ENCODE peak calls at places on chromosomes 16 and 17, in five cellular contexts. One of them, this sample, is unnamed.

GRCh38 chr16:50463581-50464324 is 84.4 kb upstream of the NKD1 start:
- DNase-seq in ovary: no peak
- DNase-seq in GM13977: no peak
- DNase-seq in upper lobe of right lung: peak; percentile 30
- DNase-seq in OCI-LY7: no peak
- DNase-seq in this sample: no peak

GRCh38 chr16:89363621-89364393 is 126.6 kb downstream of the ANKRD11 start:
- DNase-seq in ovary: no peak
- DNase-seq in GM13977: no peak
- DNase-seq in upper lobe of right lung: peak; percentile 72
- DNase-seq in OCI-LY7: no peak
- DNase-seq in this sample: peak; percentile 64

GRCh38 chr17:46868689-46869187 is 17.4 kb downstream of the WNT9B start:
- DNase-seq in ovary: no peak
- DNase-seq in GM13977: no peak
- DNase-seq in upper lobe of right lung: no peak
- DNase-seq in OCI-LY7: no peak
- DNase-seq in this sample: no peak

GRCh38 chr16:77402672-77403071 is 32.2 kb downstream of the ADAMTS18 start:
- DNase-seq in ovary: no peak
- DNase-seq in GM13977: no peak
- DNase-seq in upper lobe of right lung: no peak
- DNase-seq in OCI-LY7: no peak
- DNase-seq in this sample: no peak

GRCh38 chr16:3798827-3799226 is 81.5 kb upstream of the TRAP1 start:
- DNase-seq in ovary: no peak
- DNase-seq in GM13977: no peak
- DNase-seq in upper lobe of right lung: no peak
- DNase-seq in OCI-LY7: no peak
- DNase-seq in this sample: no peak

GRCh38 chr17:59353106-59353854 is 21.8 kb downstream of the YPEL2 start:
- DNase-seq in ovary: no peak
- DNase-seq in GM13977: no peak
- DNase-seq in upper lobe of right lung: no peak
- DNase-seq in OCI-LY7: no peak
- DNase-seq in this sample: peak; percentile 27

GRCh38 chr17:9021158-9021984 is at the start of gene NTN1:
- DNase-seq in ovary: peak; percentile 36
- DNase-seq in GM13977: peak; percentile 90
- DNase-seq in upper lobe of right lung: peak; percentile 72
- DNase-seq in OCI-LY7: peak; percentile 25
- DNase-seq in this sample: peak; percentile 72

GRCh38 chr17:16466407-16466806 is 25.6 kb downstream of the LRRC75A start:
- DNase-seq in ovary: no peak
- DNase-seq in GM13977: no peak
- DNase-seq in upper lobe of right lung: no peak
- DNase-seq in OCI-LY7: no peak
- DNase-seq in this sample: no peak

GRCh38 chr16:19180741-19181140 is 12.7 kb downstream of the SYT17 start:
- DNase-seq in ovary: no peak
- DNase-seq in GM13977: no peak
- DNase-seq in upper lobe of right lung: no peak
- DNase-seq in OCI-LY7: no peak
- DNase-seq in this sample: no peak

GRCh38 chr16:79691001-79691400 is 90.5 kb upstream of the MAF start:
- DNase-seq in ovary: no peak
- DNase-seq in GM13977: no peak
- DNase-seq in upper lobe of right lung: no peak
- DNase-seq in OCI-LY7: no peak
- DNase-seq in this sample: no peak

GRCh38 chr17:35568561-35568960 is 7.9 kb upstream of the SLFN14 start:
- DNase-seq in ovary: no peak
- DNase-seq in GM13977: no peak
- DNase-seq in upper lobe of right lung: no peak
- DNase-seq in OCI-LY7: no peak
- DNase-seq in this sample: peak; percentile 68

GRCh38 chr17:16171613-16172012 is 43.7 kb downstream of the NCOR1 start:
- DNase-seq in ovary: no peak
- DNase-seq in GM13977: no peak
- DNase-seq in upper lobe of right lung: no peak
- DNase-seq in OCI-LY7: no peak
- DNase-seq in this sample: no peak

DNA sequence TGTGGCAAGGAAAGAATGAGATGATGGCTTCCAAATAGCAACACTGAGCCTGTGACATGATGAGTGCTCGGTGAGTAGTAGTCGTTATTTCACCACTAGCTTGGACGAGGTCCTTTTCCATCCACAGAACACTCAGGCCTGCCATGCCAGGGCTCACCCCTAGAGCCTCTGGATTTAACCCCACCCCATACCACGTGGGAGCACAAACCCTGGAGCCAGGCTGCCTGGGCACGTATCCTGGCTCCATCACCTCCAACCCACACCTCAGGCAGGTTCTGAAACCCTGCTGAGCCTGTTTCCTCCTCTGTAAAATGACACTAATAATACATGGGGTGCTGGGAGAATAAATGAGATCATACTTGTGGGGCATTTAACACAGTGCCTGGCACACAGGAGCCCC is 192.4 kb downstream of the KATNIP start:
- DNase-seq in ovary: no peak
- DNase-seq in GM13977: no peak
- DNase-seq in upper lobe of right lung: no peak
- DNase-seq in OCI-LY7: no peak
- DNase-seq in this sample: no peak
- TF ChIP-seq CTCF in ovary: no peak
- TF ChIP-seq CTCF in GM13977: no peak
- TF ChIP-seq CTCF in upper lobe of right lung: no peak
- TF ChIP-seq CTCF in OCI-LY7: no peak
- TF ChIP-seq CTCF in this sample: no peak

GRCh38 chr16:57244463-57244766 is 644 bp upstream of the ARL2BP start:
- DNase-seq in ovary: no peak
- DNase-seq in GM13977: no peak
- DNase-seq in upper lobe of right lung: no peak
- DNase-seq in OCI-LY7: no peak
- DNase-seq in this sample: no peak
- TF ChIP-seq CTCF in ovary: no peak
- TF ChIP-seq CTCF in GM13977: no peak
- TF ChIP-seq CTCF in upper lobe of right lung: no peak
- TF ChIP-seq CTCF in OCI-LY7: no peak
- TF ChIP-seq CTCF in this sample: no peak

GRCh38 chr16:16166085-16166484 is 57.2 kb downstream of the ABCC6 start:
- DNase-seq in ovary: no peak
- DNase-seq in GM13977: no peak
- DNase-seq in upper lobe of right lung: no peak
- DNase-seq in OCI-LY7: no peak
- DNase-seq in this sample: no peak

GRCh38 chr16:16166952-16167351 is 56.3 kb downstream of the ABCC6 start:
- DNase-seq in ovary: no peak
- DNase-seq in GM13977: no peak
- DNase-seq in upper lobe of right lung: peak; percentile 2
- DNase-seq in OCI-LY7: no peak
- DNase-seq in this sample: no peak

GRCh38 chr16:16169615-16170014 is 53.7 kb downstream of the ABCC6 start:
- DNase-seq in ovary: no peak
- DNase-seq in GM13977: no peak
- DNase-seq in upper lobe of right lung: peak; percentile 61
- DNase-seq in OCI-LY7: no peak
- DNase-seq in this sample: no peak

GRCh38 chr16:16171332-16171919 is 51.9 kb downstream of the ABCC6 start:
- DNase-seq in ovary: no peak
- DNase-seq in GM13977: no peak
- DNase-seq in upper lobe of right lung: no peak
- DNase-seq in OCI-LY7: no peak
- DNase-seq in this sample: no peak

GRCh38 chr16:16167927-16168326 is 55.4 kb downstream of the ABCC6 start:
- DNase-seq in ovary: no peak
- DNase-seq in GM13977: no peak
- DNase-seq in upper lobe of right lung: peak; percentile 38
- DNase-seq in OCI-LY7: no peak
- DNase-seq in this sample: no peak
- TF ChIP-seq CTCF in ovary: no peak
- TF ChIP-seq CTCF in GM13977: peak; percentile 10
- TF ChIP-seq CTCF in upper lobe of right lung: no peak
- TF ChIP-seq CTCF in OCI-LY7: peak; percentile 46
- TF ChIP-seq CTCF in this sample: no peak

DNA sequence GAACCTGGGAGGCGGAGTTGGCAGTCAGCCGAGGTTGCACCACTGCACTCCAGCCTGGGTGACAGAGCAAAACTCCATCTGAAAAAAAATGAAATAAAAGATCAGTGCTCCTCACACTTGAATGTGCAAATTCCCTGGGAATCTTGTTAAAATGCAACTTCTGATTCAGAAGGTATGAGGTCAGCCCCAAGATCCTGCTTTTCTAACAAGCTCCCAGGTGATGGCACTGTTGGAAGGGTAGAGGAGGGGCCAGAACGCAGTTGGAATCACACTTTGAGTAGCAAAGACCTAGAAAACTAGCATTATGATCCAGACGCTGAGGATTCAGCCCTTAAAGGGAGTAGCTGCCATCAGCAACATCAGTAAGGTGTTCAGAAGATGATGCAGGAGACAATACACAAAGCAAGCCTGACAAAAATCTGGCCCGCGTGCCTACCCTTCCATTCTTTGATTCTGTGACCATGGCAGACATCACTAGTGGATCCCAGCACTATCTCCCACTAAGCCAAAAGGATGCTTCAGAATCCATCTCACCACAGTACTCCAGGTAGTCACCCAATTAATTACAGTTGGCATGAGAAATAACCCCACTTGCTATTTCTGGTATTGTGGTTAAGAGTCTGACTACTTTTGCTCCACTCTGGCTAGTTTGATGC is 33.1 kb upstream of the MEIOC start:
- DNase-seq in ovary: no peak
- DNase-seq in GM13977: no peak
- DNase-seq in upper lobe of right lung: no peak
- DNase-seq in OCI-LY7: no peak
- DNase-seq in this sample: no peak
- TF ChIP-seq CTCF in ovary: no peak
- TF ChIP-seq CTCF in GM13977: no peak
- TF ChIP-seq CTCF in upper lobe of right lung: no peak
- TF ChIP-seq CTCF in OCI-LY7: peak; percentile 22
- TF ChIP-seq CTCF in this sample: no peak

GRCh38 chr16:87387942-87388817 is 4.0 kb upstream of the MAP1LC3B start:
- DNase-seq in ovary: peak; percentile 91
- DNase-seq in GM13977: peak; percentile 90
- DNase-seq in upper lobe of right lung: peak; percentile 91
- DNase-seq in OCI-LY7: peak; percentile 97
- DNase-seq in this sample: peak; percentile 94
- TF ChIP-seq CTCF in ovary: no peak
- TF ChIP-seq CTCF in GM13977: no peak
- TF ChIP-seq CTCF in upper lobe of right lung: no peak
- TF ChIP-seq CTCF in OCI-LY7: no peak
- TF ChIP-seq CTCF in this sample: no peak

GRCh38 chr17:67995568-67996191 is 589 bp downstream of the C17orf58 start:
- DNase-seq in ovary: peak; percentile 45
- DNase-seq in GM13977: peak; percentile 51
- DNase-seq in upper lobe of right lung: no peak
- DNase-seq in OCI-LY7: peak; percentile 49
- DNase-seq in this sample: peak; percentile 38

GRCh38 chr17:67994827-67995567 is 1.3 kb downstream of the C17orf58 start:
- DNase-seq in ovary: no peak
- DNase-seq in GM13977: peak; percentile 35
- DNase-seq in upper lobe of right lung: no peak
- DNase-seq in OCI-LY7: peak; percentile 12
- DNase-seq in this sample: no peak

GRCh38 chr17:67992541-67993152 is 3.6 kb downstream of the C17orf58 start:
- DNase-seq in ovary: no peak
- DNase-seq in GM13977: peak; percentile 27
- DNase-seq in upper lobe of right lung: no peak
- DNase-seq in OCI-LY7: peak; percentile 26
- DNase-seq in this sample: no peak

GRCh38 chr17:67993998-67994361 is 2.3 kb downstream of the C17orf58 start:
- DNase-seq in ovary: no peak
- DNase-seq in GM13977: no peak
- DNase-seq in upper lobe of right lung: no peak
- DNase-seq in OCI-LY7: peak; percentile 56
- DNase-seq in this sample: no peak

DNA sequence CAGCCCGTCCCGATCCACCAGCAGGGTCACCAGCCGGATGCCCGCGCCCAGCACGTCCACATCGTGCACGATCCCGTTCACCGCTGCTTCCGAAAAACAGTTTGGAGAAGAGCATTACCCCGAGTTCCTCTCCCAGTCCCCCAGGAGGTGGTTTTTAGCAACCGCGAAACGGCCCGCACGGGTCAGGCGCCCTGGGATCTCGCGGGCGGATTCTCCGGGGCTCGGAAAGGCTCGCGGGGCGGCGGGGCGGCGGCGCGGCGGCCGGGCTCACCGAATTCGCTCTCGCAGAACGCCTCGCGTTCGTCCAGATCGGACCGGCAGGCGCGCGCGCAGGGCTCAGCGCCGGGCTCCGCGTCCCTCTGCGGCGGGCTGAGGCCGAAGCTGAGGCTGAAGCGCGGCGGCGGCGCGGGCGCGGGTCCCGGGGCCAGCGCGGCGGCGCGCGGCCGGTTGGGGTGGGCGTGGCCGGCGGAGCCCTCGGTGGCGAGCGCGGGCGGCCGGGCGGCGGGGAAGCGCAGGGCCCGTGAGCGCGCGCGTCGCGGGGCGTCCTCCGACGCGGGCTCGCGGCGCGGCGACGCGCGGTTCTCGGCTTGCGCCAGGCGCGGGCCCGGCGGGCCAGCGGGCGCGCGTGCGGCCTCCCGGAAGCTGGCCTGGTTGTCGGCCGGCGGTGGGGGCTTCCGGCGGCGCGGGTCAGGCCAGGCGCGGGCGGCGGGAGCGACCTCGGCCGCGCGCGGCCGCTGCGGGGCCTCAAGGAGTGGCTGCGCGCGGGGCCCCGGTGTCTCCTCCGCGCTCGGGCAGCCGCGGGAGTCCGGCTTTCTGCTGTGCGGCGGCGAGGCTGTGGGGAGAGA is 2.9 kb downstream of the C17orf58 start:
- DNase-seq in ovary: peak; percentile 86
- DNase-seq in GM13977: peak; percentile 92
- DNase-seq in upper lobe of right lung: peak; percentile 94
- DNase-seq in OCI-LY7: peak; percentile 97
- DNase-seq in this sample: peak; percentile 70
- TF ChIP-seq CTCF in ovary: no peak
- TF ChIP-seq CTCF in GM13977: no peak
- TF ChIP-seq CTCF in upper lobe of right lung: no peak
- TF ChIP-seq CTCF in OCI-LY7: no peak
- TF ChIP-seq CTCF in this sample: no peak

DNA sequence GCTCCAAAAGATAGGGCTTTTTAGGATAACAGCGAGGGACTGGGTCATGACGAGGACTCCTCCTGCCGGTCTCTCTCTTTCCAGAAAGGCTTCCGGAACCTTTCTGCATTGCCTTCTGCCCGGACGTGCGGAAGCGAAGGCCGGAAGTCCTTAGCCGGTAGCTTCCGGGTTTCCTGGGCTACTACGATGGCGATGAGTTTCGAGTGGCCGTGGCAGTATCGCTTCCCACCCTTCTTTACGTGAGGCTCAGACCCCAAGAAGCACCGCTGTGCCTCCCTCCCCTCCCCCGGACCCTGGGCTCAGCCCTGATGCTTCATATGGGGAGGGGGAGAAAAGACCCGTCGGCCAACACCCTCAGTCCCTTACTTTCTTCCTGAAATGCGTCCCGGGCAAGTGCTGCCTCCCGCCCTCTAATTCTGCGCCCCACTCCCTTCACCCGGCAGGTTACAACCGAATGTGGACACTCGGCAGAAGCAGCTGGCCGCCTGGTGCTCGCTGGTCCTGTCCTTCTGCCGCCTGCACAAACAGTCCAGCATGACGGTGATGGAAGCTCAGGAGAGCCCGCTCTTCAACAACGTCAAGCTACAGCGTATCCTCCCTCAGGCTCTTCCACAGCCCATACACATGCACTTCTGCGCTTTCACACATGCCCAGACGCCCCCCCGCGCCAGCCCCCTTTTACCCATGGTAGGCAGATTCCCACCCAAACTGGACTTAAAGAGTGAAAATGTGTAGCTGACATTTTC is at the start of gene VPS25:
- DNase-seq in ovary: peak; percentile 75
- DNase-seq in GM13977: peak; percentile 89
- DNase-seq in upper lobe of right lung: peak; percentile 87
- DNase-seq in OCI-LY7: peak; percentile 88
- DNase-seq in this sample: peak; percentile 79
- TF ChIP-seq CTCF in ovary: no peak
- TF ChIP-seq CTCF in GM13977: no peak
- TF ChIP-seq CTCF in upper lobe of right lung: no peak
- TF ChIP-seq CTCF in OCI-LY7: no peak
- TF ChIP-seq CTCF in this sample: no peak